ENCODE peak calls at places on chromosomes 16 and 17, in five cellular contexts. One of them, this sample, is unnamed.

GRCh38 chr17:57761887-57762286 is 16.8 kb upstream of the CCDC182 start:
- DNase-seq in SK-N-SH: no peak
- DNase-seq in HCT116: no peak
- DNase-seq in K562: no peak
- DNase-seq in GM12878: no peak
- DNase-seq in this sample: no peak

GRCh38 chr17:41678411-41678906 is 10.2 kb upstream of the EIF1 start:
- DNase-seq in SK-N-SH: no peak
- DNase-seq in HCT116: no peak
- DNase-seq in K562: peak
- DNase-seq in GM12878: peak
- DNase-seq in this sample: no peak

GRCh38 chr16:54213322-54213721 is 73.3 kb downstream of the IRX3 start:
- DNase-seq in SK-N-SH: no peak
- DNase-seq in HCT116: no peak
- DNase-seq in K562: no peak
- DNase-seq in GM12878: no peak
- DNase-seq in this sample: no peak

GRCh38 chr17:45289316-45290268 is 27.2 kb downstream of the MAP3K14 start:
- DNase-seq in SK-N-SH: no peak
- DNase-seq in HCT116: no peak
- DNase-seq in K562: no peak
- DNase-seq in GM12878: no peak
- DNase-seq in this sample: no peak

GRCh38 chr16:88387941-88388627 is 5.3 kb downstream of the ZNF469 start:
- DNase-seq in SK-N-SH: no peak
- DNase-seq in HCT116: no peak
- DNase-seq in K562: no peak
- DNase-seq in GM12878: no peak
- DNase-seq in this sample: peak

GRCh38 chr16:21565816-21566669 is 33.3 kb upstream of the METTL9 start:
- DNase-seq in SK-N-SH: no peak
- DNase-seq in HCT116: no peak
- DNase-seq in K562: no peak
- DNase-seq in GM12878: no peak
- DNase-seq in this sample: no peak

GRCh38 chr17:59406808-59407381 is 75.4 kb downstream of the YPEL2 start:
- DNase-seq in SK-N-SH: peak
- DNase-seq in HCT116: no peak
- DNase-seq in K562: no peak
- DNase-seq in GM12878: no peak
- DNase-seq in this sample: peak

GRCh38 chr16:23611936-23612335 is 15.8 kb upstream of the NDUFAB1 start:
- DNase-seq in SK-N-SH: no peak
- DNase-seq in HCT116: no peak
- DNase-seq in K562: no peak
- DNase-seq in GM12878: no peak
- DNase-seq in this sample: no peak

GRCh38 chr17:27529230-27529796 is 73.1 kb downstream of the KSR1 start:
- DNase-seq in SK-N-SH: peak
- DNase-seq in HCT116: no peak
- DNase-seq in K562: peak
- DNase-seq in GM12878: no peak
- DNase-seq in this sample: no peak

GRCh38 chr16:16042076-16042475 is 92.7 kb downstream of the ABCC1 start:
- DNase-seq in SK-N-SH: peak
- DNase-seq in HCT116: no peak
- DNase-seq in K562: no peak
- DNase-seq in GM12878: no peak
- DNase-seq in this sample: no peak

GRCh38 chr17:50865060-50865867 is 890 bp downstream of the TOB1 start:
- DNase-seq in SK-N-SH: peak
- DNase-seq in HCT116: peak
- DNase-seq in K562: peak
- DNase-seq in GM12878: no peak
- DNase-seq in this sample: peak

GRCh38 chr17:17032131-17032692 is 10.0 kb upstream of the MPRIP start:
- DNase-seq in SK-N-SH: peak
- DNase-seq in HCT116: no peak
- DNase-seq in K562: peak
- DNase-seq in GM12878: no peak
- DNase-seq in this sample: no peak

GRCh38 chr17:22460461-22461063 is 768.2 kb downstream of the KCNJ18 start:
- DNase-seq in SK-N-SH: no peak
- DNase-seq in HCT116: no peak
- DNase-seq in K562: no peak
- DNase-seq in GM12878: no peak
- DNase-seq in this sample: no peak

GRCh38 chr16:24841291-24841690 is 4.5 kb upstream of the SLC5A11 start:
- DNase-seq in SK-N-SH: no peak
- DNase-seq in HCT116: no peak
- DNase-seq in K562: no peak
- DNase-seq in GM12878: no peak
- DNase-seq in this sample: no peak

GRCh38 chr17:77322534-77323412 is 182.0 kb downstream of the SEC14L1 start:
- DNase-seq in SK-N-SH: peak
- DNase-seq in HCT116: peak
- DNase-seq in K562: peak
- DNase-seq in GM12878: no peak
- DNase-seq in this sample: no peak

GRCh38 chr17:70834039-70834438 is 664.7 kb downstream of the KCNJ2 start:
- DNase-seq in SK-N-SH: no peak
- DNase-seq in HCT116: no peak
- DNase-seq in K562: no peak
- DNase-seq in GM12878: no peak
- DNase-seq in this sample: no peak

GRCh38 chr17:73643012-73643845 is 1.0 kb downstream of the SDK2 start:
- DNase-seq in SK-N-SH: peak
- DNase-seq in HCT116: no peak
- DNase-seq in K562: no peak
- DNase-seq in GM12878: no peak
- DNase-seq in this sample: peak

GRCh38 chr17:42122371-42123303 is at the start of gene HSPB9:
- DNase-seq in SK-N-SH: no peak
- DNase-seq in HCT116: no peak
- DNase-seq in K562: no peak
- DNase-seq in GM12878: no peak
- DNase-seq in this sample: no peak

GRCh38 chr16:28308794-28309535 is 16.6 kb downstream of the SBK1 start:
- DNase-seq in SK-N-SH: no peak
- DNase-seq in HCT116: no peak
- DNase-seq in K562: no peak
- DNase-seq in GM12878: no peak
- DNase-seq in this sample: no peak

DNA sequence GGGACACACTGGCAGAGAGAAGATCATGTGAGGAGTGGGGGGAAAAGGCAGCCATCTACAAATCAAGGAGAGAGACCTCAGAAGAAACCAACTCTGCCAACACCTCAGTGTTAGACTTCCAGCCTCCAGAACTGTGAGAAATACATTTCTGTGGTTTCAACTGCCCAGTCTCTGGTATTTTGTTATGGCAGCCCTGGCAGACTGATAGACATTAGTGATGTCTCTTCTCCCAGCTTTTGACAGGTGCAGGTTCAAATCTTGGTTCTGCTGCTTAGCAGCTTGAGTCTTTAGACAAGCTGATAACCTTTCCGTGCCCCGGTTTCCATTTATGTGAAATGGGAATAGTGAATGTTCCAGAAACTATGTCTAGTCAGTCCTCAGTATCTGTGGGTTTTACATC is 199.5 kb downstream of the SNX29 start:
- DNase-seq in SK-N-SH: no peak
- DNase-seq in HCT116: no peak
- DNase-seq in K562: no peak
- DNase-seq in GM12878: no peak
- DNase-seq in this sample: no peak
- TF ChIP-seq JUND in SK-N-SH: no peak
- TF ChIP-seq JUND in HCT116: no peak
- TF ChIP-seq JUND in K562: no peak
- TF ChIP-seq JUND in GM12878: no peak
- TF ChIP-seq JUND in this sample: no peak

GRCh38 chr17:39139137-39139516 is 12.3 kb downstream of the PLXDC1 start:
- DNase-seq in SK-N-SH: no peak
- DNase-seq in HCT116: no peak
- DNase-seq in K562: no peak
- DNase-seq in GM12878: no peak
- DNase-seq in this sample: no peak
- TF ChIP-seq JUND in SK-N-SH: peak
- TF ChIP-seq JUND in HCT116: no peak
- TF ChIP-seq JUND in K562: no peak
- TF ChIP-seq JUND in GM12878: no peak
- TF ChIP-seq JUND in this sample: no peak

GRCh38 chr16:1379054-1379862 is 27.5 kb downstream of the GNPTG start:
- DNase-seq in SK-N-SH: peak
- DNase-seq in HCT116: no peak
- DNase-seq in K562: peak
- DNase-seq in GM12878: no peak
- DNase-seq in this sample: peak
- TF ChIP-seq JUND in SK-N-SH: no peak
- TF ChIP-seq JUND in HCT116: no peak
- TF ChIP-seq JUND in K562: peak
- TF ChIP-seq JUND in GM12878: peak
- TF ChIP-seq JUND in this sample: no peak

GRCh38 chr16:31507617-31507928 is 618 bp downstream of the RUSF1 start:
- DNase-seq in SK-N-SH: no peak
- DNase-seq in HCT116: no peak
- DNase-seq in K562: no peak
- DNase-seq in GM12878: no peak
- DNase-seq in this sample: no peak
- TF ChIP-seq JUND in SK-N-SH: no peak
- TF ChIP-seq JUND in HCT116: no peak
- TF ChIP-seq JUND in K562: no peak
- TF ChIP-seq JUND in GM12878: no peak
- TF ChIP-seq JUND in this sample: no peak

GRCh38 chr16:65772134-65772732 is 594.3 kb upstream of the CDH5 start:
- DNase-seq in SK-N-SH: no peak
- DNase-seq in HCT116: no peak
- DNase-seq in K562: no peak
- DNase-seq in GM12878: no peak
- DNase-seq in this sample: no peak

GRCh38 chr16:65773319-65773874 is 593.1 kb upstream of the CDH5 start:
- DNase-seq in SK-N-SH: no peak
- DNase-seq in HCT116: no peak
- DNase-seq in K562: no peak
- DNase-seq in GM12878: no peak
- DNase-seq in this sample: no peak

GRCh38 chr16:65774350-65774749 is 592.1 kb upstream of the CDH5 start:
- DNase-seq in SK-N-SH: no peak
- DNase-seq in HCT116: no peak
- DNase-seq in K562: no peak
- DNase-seq in GM12878: no peak
- DNase-seq in this sample: no peak

GRCh38 chr16:65779196-65779595 is 587.3 kb upstream of the CDH5 start:
- DNase-seq in SK-N-SH: no peak
- DNase-seq in HCT116: no peak
- DNase-seq in K562: no peak
- DNase-seq in GM12878: no peak
- DNase-seq in this sample: no peak

DNA sequence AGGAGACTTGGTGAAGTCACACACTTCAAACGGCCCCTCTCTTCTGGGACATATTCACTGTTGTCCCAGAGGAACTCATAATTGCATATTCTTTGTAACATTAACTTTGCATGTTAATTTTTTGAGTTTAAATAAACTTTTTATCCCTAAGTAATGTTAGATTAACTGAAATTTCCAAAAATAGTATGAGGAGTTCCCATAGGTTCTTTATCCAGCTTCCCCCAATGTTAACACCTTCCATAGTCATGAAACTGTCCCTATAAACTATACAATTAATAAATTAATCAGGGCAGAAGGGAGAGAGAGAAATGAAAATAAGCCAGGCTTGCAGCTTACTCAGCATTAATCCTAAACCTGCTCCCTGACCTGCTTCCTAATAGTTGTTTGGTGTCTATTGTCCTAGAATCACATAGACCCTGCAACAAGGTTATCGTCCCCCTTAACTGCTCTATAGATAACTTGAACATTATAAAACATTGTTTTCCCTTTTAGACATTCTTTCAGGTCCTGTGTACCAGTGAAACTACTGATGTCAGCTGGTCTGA is 589.8 kb upstream of the CDH5 start:
- DNase-seq in SK-N-SH: no peak
- DNase-seq in HCT116: no peak
- DNase-seq in K562: no peak
- DNase-seq in GM12878: no peak
- DNase-seq in this sample: no peak
- TF ChIP-seq JUND in SK-N-SH: no peak
- TF ChIP-seq JUND in HCT116: no peak
- TF ChIP-seq JUND in K562: no peak
- TF ChIP-seq JUND in GM12878: no peak
- TF ChIP-seq JUND in this sample: no peak

DNA sequence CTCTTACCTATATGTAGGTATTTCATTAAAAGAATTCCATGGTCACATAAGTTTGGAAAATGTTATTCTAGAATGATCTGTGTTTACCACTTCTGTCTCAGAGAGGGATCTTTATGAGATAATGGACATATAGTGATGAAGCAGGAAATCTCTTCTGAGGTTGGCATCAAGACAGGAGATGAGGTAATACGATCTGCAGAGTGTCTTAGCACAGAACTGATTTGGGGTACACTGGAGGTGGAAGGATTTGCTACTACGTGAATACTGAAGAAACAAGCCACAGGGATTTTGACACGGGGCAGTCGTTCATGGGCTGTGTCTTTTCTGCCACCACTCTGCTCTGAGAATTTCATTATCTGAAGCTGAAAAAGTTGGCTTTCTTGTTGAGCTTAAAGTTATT is 5.5 kb downstream of the CBFB start:
- DNase-seq in SK-N-SH: no peak
- DNase-seq in HCT116: no peak
- DNase-seq in K562: no peak
- DNase-seq in GM12878: no peak
- DNase-seq in this sample: no peak
- TF ChIP-seq JUND in SK-N-SH: no peak
- TF ChIP-seq JUND in HCT116: no peak
- TF ChIP-seq JUND in K562: no peak
- TF ChIP-seq JUND in GM12878: no peak
- TF ChIP-seq JUND in this sample: no peak

GRCh38 chr17:37744961-37745800 is at the start of gene HNF1B:
- DNase-seq in SK-N-SH: no peak
- DNase-seq in HCT116: no peak
- DNase-seq in K562: no peak
- DNase-seq in GM12878: no peak
- DNase-seq in this sample: no peak
- TF ChIP-seq JUND in SK-N-SH: no peak
- TF ChIP-seq JUND in HCT116: no peak
- TF ChIP-seq JUND in K562: no peak
- TF ChIP-seq JUND in GM12878: no peak
- TF ChIP-seq JUND in this sample: no peak

GRCh38 chr16:49700928-49701685 is 154.8 kb downstream of the ZNF423 start:
- DNase-seq in SK-N-SH: no peak
- DNase-seq in HCT116: no peak
- DNase-seq in K562: no peak
- DNase-seq in GM12878: no peak
- DNase-seq in this sample: no peak
- TF ChIP-seq JUND in SK-N-SH: no peak
- TF ChIP-seq JUND in HCT116: no peak
- TF ChIP-seq JUND in K562: no peak
- TF ChIP-seq JUND in GM12878: no peak
- TF ChIP-seq JUND in this sample: no peak

This sample was measured in T47D.